ENCODE peak calls at places on chromosomes 13 and 19, in ten cellular contexts. One of them, this sample, is unnamed.

GRCh38 chr19:3343619-3344502 is 22.5 kb upstream of the NFIC start:
- DNase-seq in astrocyte: peak
- DNase-seq in heart right ventricle: peak
- DNase-seq in A549: peak
- DNase-seq in IMR-90: peak
- DNase-seq in PC-9: peak
- DNase-seq in CD8-positive, alpha-beta T cell: peak
- DNase-seq in MM.1S: no peak
- DNase-seq in pancreas: peak
- DNase-seq in left ventricle myocardium inferior: peak
- DNase-seq in this sample: peak

GRCh38 chr13:40665061-40665753 is 1.2 kb downstream of the FOXO1 start:
- DNase-seq in astrocyte: peak
- DNase-seq in heart right ventricle: peak
- DNase-seq in A549: peak
- DNase-seq in IMR-90: no peak
- DNase-seq in PC-9: peak
- DNase-seq in CD8-positive, alpha-beta T cell: peak
- DNase-seq in MM.1S: peak
- DNase-seq in pancreas: peak
- DNase-seq in left ventricle myocardium inferior: peak
- DNase-seq in this sample: peak

GRCh38 chr13:25738342-25738771 is 313.5 kb downstream of the SHISA2 start:
- DNase-seq in astrocyte: peak
- DNase-seq in heart right ventricle: no peak
- DNase-seq in A549: no peak
- DNase-seq in IMR-90: no peak
- DNase-seq in PC-9: no peak
- DNase-seq in CD8-positive, alpha-beta T cell: no peak
- DNase-seq in MM.1S: no peak
- DNase-seq in pancreas: no peak
- DNase-seq in left ventricle myocardium inferior: no peak
- DNase-seq in this sample: peak

GRCh38 chr19:39032164-39032918 is at the start of gene FBXO27:
- DNase-seq in astrocyte: no peak
- DNase-seq in heart right ventricle: peak
- DNase-seq in A549: no peak
- DNase-seq in IMR-90: no peak
- DNase-seq in PC-9: peak
- DNase-seq in CD8-positive, alpha-beta T cell: no peak
- DNase-seq in MM.1S: no peak
- DNase-seq in pancreas: no peak
- DNase-seq in left ventricle myocardium inferior: peak
- DNase-seq in this sample: no peak

GRCh38 chr13:30857018-30857417 is 49.1 kb upstream of the MEDAG start:
- DNase-seq in astrocyte: no peak
- DNase-seq in heart right ventricle: no peak
- DNase-seq in A549: no peak
- DNase-seq in IMR-90: no peak
- DNase-seq in PC-9: no peak
- DNase-seq in CD8-positive, alpha-beta T cell: no peak
- DNase-seq in MM.1S: no peak
- DNase-seq in pancreas: no peak
- DNase-seq in left ventricle myocardium inferior: no peak
- DNase-seq in this sample: no peak

GRCh38 chr19:4130635-4131438 is 6.9 kb upstream of the MAP2K2 start:
- DNase-seq in astrocyte: peak
- DNase-seq in heart right ventricle: no peak
- DNase-seq in A549: peak
- DNase-seq in IMR-90: peak
- DNase-seq in PC-9: peak
- DNase-seq in CD8-positive, alpha-beta T cell: no peak
- DNase-seq in MM.1S: no peak
- DNase-seq in pancreas: no peak
- DNase-seq in left ventricle myocardium inferior: no peak
- DNase-seq in this sample: no peak

GRCh38 chr13:110757296-110757695 is 43.8 kb downstream of the ING1 start:
- DNase-seq in astrocyte: no peak
- DNase-seq in heart right ventricle: no peak
- DNase-seq in A549: no peak
- DNase-seq in IMR-90: no peak
- DNase-seq in PC-9: no peak
- DNase-seq in CD8-positive, alpha-beta T cell: no peak
- DNase-seq in MM.1S: no peak
- DNase-seq in pancreas: no peak
- DNase-seq in left ventricle myocardium inferior: no peak
- DNase-seq in this sample: no peak

GRCh38 chr19:38596057-38596981 is 21.4 kb downstream of the MAP4K1 start:
- DNase-seq in astrocyte: no peak
- DNase-seq in heart right ventricle: no peak
- DNase-seq in A549: peak
- DNase-seq in IMR-90: no peak
- DNase-seq in PC-9: peak
- DNase-seq in CD8-positive, alpha-beta T cell: no peak
- DNase-seq in MM.1S: no peak
- DNase-seq in pancreas: peak
- DNase-seq in left ventricle myocardium inferior: no peak
- DNase-seq in this sample: no peak

GRCh38 chr13:61362522-61362921 is 53.1 kb downstream of the PCDH20 start:
- DNase-seq in astrocyte: no peak
- DNase-seq in heart right ventricle: no peak
- DNase-seq in A549: no peak
- DNase-seq in IMR-90: no peak
- DNase-seq in PC-9: no peak
- DNase-seq in CD8-positive, alpha-beta T cell: no peak
- DNase-seq in MM.1S: no peak
- DNase-seq in pancreas: no peak
- DNase-seq in left ventricle myocardium inferior: no peak
- DNase-seq in this sample: no peak

GRCh38 chr19:47765522-47766358 is 12.8 kb upstream of the SELENOW start:
- DNase-seq in astrocyte: no peak
- DNase-seq in heart right ventricle: peak
- DNase-seq in A549: peak
- DNase-seq in IMR-90: peak
- DNase-seq in PC-9: peak
- DNase-seq in CD8-positive, alpha-beta T cell: peak
- DNase-seq in MM.1S: peak
- DNase-seq in pancreas: peak
- DNase-seq in left ventricle myocardium inferior: peak
- DNase-seq in this sample: no peak

GRCh38 chr13:49859568-49859967 is 67.1 kb upstream of the KPNA3 start:
- DNase-seq in astrocyte: peak
- DNase-seq in heart right ventricle: no peak
- DNase-seq in A549: peak
- DNase-seq in IMR-90: peak
- DNase-seq in PC-9: peak
- DNase-seq in CD8-positive, alpha-beta T cell: no peak
- DNase-seq in MM.1S: no peak
- DNase-seq in pancreas: no peak
- DNase-seq in left ventricle myocardium inferior: no peak
- DNase-seq in this sample: no peak

GRCh38 chr19:41595890-41596280 is 19.9 kb downstream of the CEACAM21 start:
- DNase-seq in astrocyte: no peak
- DNase-seq in heart right ventricle: no peak
- DNase-seq in A549: no peak
- DNase-seq in IMR-90: no peak
- DNase-seq in PC-9: no peak
- DNase-seq in CD8-positive, alpha-beta T cell: no peak
- DNase-seq in MM.1S: no peak
- DNase-seq in pancreas: no peak
- DNase-seq in left ventricle myocardium inferior: no peak
- DNase-seq in this sample: no peak

GRCh38 chr13:70923863-70924752 is 815.9 kb upstream of the KLHL1 start:
- DNase-seq in astrocyte: peak
- DNase-seq in heart right ventricle: no peak
- DNase-seq in A549: no peak
- DNase-seq in IMR-90: no peak
- DNase-seq in PC-9: no peak
- DNase-seq in CD8-positive, alpha-beta T cell: no peak
- DNase-seq in MM.1S: no peak
- DNase-seq in pancreas: peak
- DNase-seq in left ventricle myocardium inferior: no peak
- DNase-seq in this sample: no peak

GRCh38 chr13:44293908-44294735 is 79.5 kb upstream of the SERP2 start:
- DNase-seq in astrocyte: peak
- DNase-seq in heart right ventricle: no peak
- DNase-seq in A549: no peak
- DNase-seq in IMR-90: peak
- DNase-seq in PC-9: no peak
- DNase-seq in CD8-positive, alpha-beta T cell: no peak
- DNase-seq in MM.1S: no peak
- DNase-seq in pancreas: no peak
- DNase-seq in left ventricle myocardium inferior: no peak
- DNase-seq in this sample: no peak
- H3K27ac ChIP-seq in astrocyte: no peak
- H3K27ac ChIP-seq in heart right ventricle: no peak
- H3K27ac ChIP-seq in A549: no peak
- H3K27ac ChIP-seq in IMR-90: peak
- H3K27ac ChIP-seq in PC-9: no peak
- H3K27ac ChIP-seq in CD8-positive, alpha-beta T cell: no peak
- H3K27ac ChIP-seq in MM.1S: no peak
- H3K27ac ChIP-seq in pancreas: no peak
- H3K27ac ChIP-seq in left ventricle myocardium inferior: peak
- H3K27ac ChIP-seq in this sample: no peak

GRCh38 chr13:51697181-51697580 is 106.8 kb downstream of the DHRS12 start:
- DNase-seq in astrocyte: no peak
- DNase-seq in heart right ventricle: no peak
- DNase-seq in A549: no peak
- DNase-seq in IMR-90: peak
- DNase-seq in PC-9: no peak
- DNase-seq in CD8-positive, alpha-beta T cell: no peak
- DNase-seq in MM.1S: no peak
- DNase-seq in pancreas: no peak
- DNase-seq in left ventricle myocardium inferior: no peak
- DNase-seq in this sample: no peak
- H3K27ac ChIP-seq in astrocyte: no peak
- H3K27ac ChIP-seq in heart right ventricle: no peak
- H3K27ac ChIP-seq in A549: no peak
- H3K27ac ChIP-seq in IMR-90: peak
- H3K27ac ChIP-seq in PC-9: no peak
- H3K27ac ChIP-seq in CD8-positive, alpha-beta T cell: no peak
- H3K27ac ChIP-seq in MM.1S: no peak
- H3K27ac ChIP-seq in pancreas: no peak
- H3K27ac ChIP-seq in left ventricle myocardium inferior: no peak
- H3K27ac ChIP-seq in this sample: no peak

GRCh38 chr13:98912846-98913245 is 65.0 kb downstream of the DOCK9 start:
- DNase-seq in astrocyte: no peak
- DNase-seq in heart right ventricle: no peak
- DNase-seq in A549: no peak
- DNase-seq in IMR-90: no peak
- DNase-seq in PC-9: no peak
- DNase-seq in CD8-positive, alpha-beta T cell: no peak
- DNase-seq in MM.1S: no peak
- DNase-seq in pancreas: no peak
- DNase-seq in left ventricle myocardium inferior: no peak
- DNase-seq in this sample: no peak

GRCh38 chr13:98915563-98916348 is 62.1 kb downstream of the DOCK9 start:
- DNase-seq in astrocyte: no peak
- DNase-seq in heart right ventricle: no peak
- DNase-seq in A549: no peak
- DNase-seq in IMR-90: peak
- DNase-seq in PC-9: no peak
- DNase-seq in CD8-positive, alpha-beta T cell: no peak
- DNase-seq in MM.1S: no peak
- DNase-seq in pancreas: no peak
- DNase-seq in left ventricle myocardium inferior: no peak
- DNase-seq in this sample: no peak

GRCh38 chr13:98906746-98907502 is 70.9 kb downstream of the DOCK9 start:
- DNase-seq in astrocyte: no peak
- DNase-seq in heart right ventricle: no peak
- DNase-seq in A549: no peak
- DNase-seq in IMR-90: no peak
- DNase-seq in PC-9: no peak
- DNase-seq in CD8-positive, alpha-beta T cell: no peak
- DNase-seq in MM.1S: no peak
- DNase-seq in pancreas: no peak
- DNase-seq in left ventricle myocardium inferior: no peak
- DNase-seq in this sample: no peak

GRCh38 chr13:98909016-98909415 is 68.8 kb downstream of the DOCK9 start:
- DNase-seq in astrocyte: no peak
- DNase-seq in heart right ventricle: no peak
- DNase-seq in A549: no peak
- DNase-seq in IMR-90: peak
- DNase-seq in PC-9: peak
- DNase-seq in CD8-positive, alpha-beta T cell: no peak
- DNase-seq in MM.1S: no peak
- DNase-seq in pancreas: no peak
- DNase-seq in left ventricle myocardium inferior: no peak
- DNase-seq in this sample: no peak

DNA sequence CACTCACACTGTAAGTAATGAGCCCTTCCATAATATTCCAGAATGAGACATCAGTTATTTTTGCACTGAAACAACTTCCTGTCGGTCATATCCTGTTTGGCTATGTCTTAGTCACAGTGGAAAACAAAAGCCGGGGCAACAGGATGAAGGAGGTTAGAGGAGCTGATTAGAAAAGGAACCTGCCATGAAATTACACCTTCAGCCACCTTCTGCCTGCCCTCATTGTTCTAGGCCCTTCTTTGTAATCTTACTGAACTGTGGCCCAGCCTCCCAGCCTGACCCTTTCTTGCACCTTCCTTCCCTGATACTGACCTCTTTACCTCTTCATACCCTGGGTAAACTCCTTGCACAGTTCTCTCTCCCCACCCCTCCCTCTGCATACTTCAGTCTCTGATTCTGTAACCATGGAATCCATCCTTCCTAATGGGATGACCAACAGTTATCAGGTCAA is 67.3 kb downstream of the DOCK9 start:
- DNase-seq in astrocyte: peak
- DNase-seq in heart right ventricle: peak
- DNase-seq in A549: peak
- DNase-seq in IMR-90: peak
- DNase-seq in PC-9: peak
- DNase-seq in CD8-positive, alpha-beta T cell: peak
- DNase-seq in MM.1S: no peak
- DNase-seq in pancreas: no peak
- DNase-seq in left ventricle myocardium inferior: no peak
- DNase-seq in this sample: no peak
- H3K27ac ChIP-seq in astrocyte: peak
- H3K27ac ChIP-seq in heart right ventricle: peak
- H3K27ac ChIP-seq in A549: peak
- H3K27ac ChIP-seq in IMR-90: peak
- H3K27ac ChIP-seq in PC-9: peak
- H3K27ac ChIP-seq in CD8-positive, alpha-beta T cell: no peak
- H3K27ac ChIP-seq in MM.1S: no peak
- H3K27ac ChIP-seq in pancreas: no peak
- H3K27ac ChIP-seq in left ventricle myocardium inferior: peak
- H3K27ac ChIP-seq in this sample: no peak

DNA sequence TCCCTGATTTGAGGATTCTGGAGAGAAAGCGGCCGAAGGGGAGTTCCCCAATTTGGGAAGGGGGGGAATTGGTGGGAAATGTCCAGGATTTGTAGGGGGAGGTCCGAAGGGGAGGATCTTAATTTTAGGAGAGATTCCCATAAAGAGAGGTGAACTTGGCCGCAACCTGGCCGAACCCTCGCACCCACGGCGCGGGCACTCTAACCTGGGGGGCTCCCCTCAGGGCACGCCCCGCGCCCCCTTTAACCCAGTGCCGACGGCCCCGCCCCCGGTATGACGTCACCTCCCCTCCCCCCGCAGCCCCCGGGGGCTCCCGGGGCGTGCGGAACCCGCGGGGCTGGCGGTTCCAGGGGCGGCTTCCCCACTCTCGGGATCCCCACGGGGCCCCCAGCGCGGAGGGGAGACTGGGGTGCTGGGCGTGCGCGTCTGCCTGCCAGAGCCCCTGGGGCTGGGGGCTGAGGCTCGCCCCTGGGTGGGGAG is 1.1 kb downstream of the PTPRS start:
- DNase-seq in astrocyte: no peak
- DNase-seq in heart right ventricle: no peak
- DNase-seq in A549: no peak
- DNase-seq in IMR-90: no peak
- DNase-seq in PC-9: no peak
- DNase-seq in CD8-positive, alpha-beta T cell: no peak
- DNase-seq in MM.1S: no peak
- DNase-seq in pancreas: no peak
- DNase-seq in left ventricle myocardium inferior: no peak
- DNase-seq in this sample: no peak
- H3K27ac ChIP-seq in astrocyte: no peak
- H3K27ac ChIP-seq in heart right ventricle: no peak
- H3K27ac ChIP-seq in A549: peak
- H3K27ac ChIP-seq in IMR-90: peak
- H3K27ac ChIP-seq in PC-9: no peak
- H3K27ac ChIP-seq in CD8-positive, alpha-beta T cell: no peak
- H3K27ac ChIP-seq in MM.1S: no peak
- H3K27ac ChIP-seq in pancreas: no peak
- H3K27ac ChIP-seq in left ventricle myocardium inferior: no peak
- H3K27ac ChIP-seq in this sample: no peak